ENCODE peak calls at places on chromosome 13, in seven cellular contexts. L is HTR-8/SVneo, D is NCI-H1092, N is pons, E is adrenal gland, T is heart right ventricle, X is RWPE1. H is an unnamed sample.

GRCh38 chr13:107650081-107650701 is 565.1 kb downstream of the LIG4 start:
- DNase-seq in D (no peak), N (peak; percentile 37), L (peak; percentile 4), X (peak; percentile 3), E (peak; percentile 22), T (peak; percentile 43), H (peak; percentile 6)

GRCh38 chr13:59906413-59907027 is 257.2 kb downstream of the DIAPH3 start:
- DNase-seq in N (peak; percentile 31), X (peak; percentile 6), T (no peak), E (no peak), L (peak; percentile 7), D (no peak), H (peak; percentile 4)

GRCh38 chr13:30872685-30873443 is 33.2 kb upstream of the MEDAG start:
- DNase-seq in L (peak; percentile 46), N (peak; percentile 7), X (no peak), T (peak; percentile 37), D (no peak), E (peak; percentile 64), H (no peak)

GRCh38 chr13:31885994-31886393 is 145.6 kb upstream of the FRY start:
- DNase-seq in E (no peak), L (no peak), D (no peak), N (no peak), T (no peak), X (no peak), H (no peak)

GRCh38 chr13:35988648-35989081 is 142.5 kb downstream of the DCLK1 start:
- DNase-seq in X (no peak), N (no peak), T (no peak), D (no peak), E (peak; percentile 24), L (no peak), H (no peak)

GRCh38 chr13:73060251-73061160 is 1.7 kb downstream of the KLF5 start:
- DNase-seq in L (peak; percentile 31), N (no peak), X (peak; percentile 70), D (no peak), E (no peak), T (peak; percentile 14), H (no peak)

GRCh38 chr13:47100214-47100853 is 203.5 kb upstream of the HTR2A start:
- DNase-seq in T (no peak), X (no peak), D (no peak), E (no peak), L (no peak), N (no peak), H (no peak)

GRCh38 chr13:66558511-66558910 is 671.6 kb downstream of the PCDH9 start:
- DNase-seq in X (no peak), T (no peak), L (no peak), D (no peak), E (no peak), N (peak; percentile 52), H (no peak)

GRCh38 chr13:110392510-110393233 is 85.6 kb downstream of the COL4A2 start:
- DNase-seq in D (no peak), T (no peak), L (no peak), E (no peak), N (no peak), X (no peak), H (no peak)

GRCh38 chr13:66530158-66530557 is 700.0 kb downstream of the PCDH9 start:
- DNase-seq in X (no peak), D (no peak), E (no peak), L (no peak), N (no peak), T (no peak), H (no peak)

GRCh38 chr13:67416047-67416925 is 186.2 kb upstream of the PCDH9 start:
- DNase-seq in N (no peak), T (no peak), D (no peak), X (peak; percentile 1), E (no peak), L (peak; percentile 4), H (no peak)

GRCh38 chr13:114341003-114341777 is 26.9 kb downstream of the CHAMP1 start:
- DNase-seq in T (no peak), E (no peak), N (no peak), L (no peak), X (no peak), D (no peak), H (no peak)

GRCh38 chr13:41937388-41937787 is 23.5 kb downstream of the VWA8 start:
- DNase-seq in X (no peak), L (no peak), T (no peak), D (no peak), E (no peak), N (no peak), H (no peak)

GRCh38 chr13:114107686-114108081 is 24.7 kb downstream of the RASA3 start:
- DNase-seq in T (peak; percentile 67), E (no peak), L (no peak), D (peak; percentile 76), X (no peak), N (no peak), H (no peak)

H was measured in HCT116.